ENCODE peak calls at places on chromosomes 1 and 21, in eight cellular contexts. R is colonic mucosa, N is fibroblast of pulmonary artery, B is GM10248, H is kidney epithelial cell, Q is IMR-90, C is hepatocyte, J is fibroblast of lung. Y is an unnamed sample.

GRCh38 chr1:64744492-64745180 is at the start of gene RAVER2:
- DNase-seq in R (peak; percentile 79), N (peak; percentile 63), B (peak; percentile 54), H (no peak), Q (peak; percentile 49), C (peak; percentile 91), J (peak; percentile 77), Y (peak; percentile 73)

GRCh38 chr21:35840197-35840799 is 220.0 kb downstream of the SETD4 start:
- DNase-seq in R (peak; percentile 65), N (peak; percentile 94), B (peak; percentile 37), H (peak; percentile 50), Q (peak; percentile 91), C (peak; percentile 85), J (peak; percentile 80), Y (peak; percentile 87)

GRCh38 chr1:184755226-184756065 is 788 bp upstream of the EDEM3 start:
- DNase-seq in R (peak; percentile 42), N (peak; percentile 47), B (peak; percentile 17), H (peak; percentile 59), Q (no peak), C (no peak), J (peak; percentile 55), Y (peak; percentile 60)

GRCh38 chr1:234624718-234625117 is 14.7 kb upstream of the IRF2BP2 start:
- DNase-seq in R (no peak), N (no peak), B (no peak), H (no peak), Q (no peak), C (no peak), J (peak; percentile 35), Y (no peak)

GRCh38 chr1:20233394-20233793 is 47.1 kb upstream of the PLA2G2C start:
- DNase-seq in R (no peak), N (peak; percentile 39), B (peak; percentile 46), H (no peak), Q (peak; percentile 38), C (no peak), J (peak; percentile 23), Y (peak; percentile 28)

GRCh38 chr1:12669529-12670068 is 25.7 kb downstream of the AADACL4 start:
- DNase-seq in R (no peak), N (no peak), B (no peak), H (no peak), Q (peak; percentile 9), C (no peak), J (no peak), Y (no peak)

GRCh38 chr1:156060937-156061636 is at the start of gene RAB25:
- DNase-seq in R (peak; percentile 92), N (no peak), B (no peak), H (no peak), Q (no peak), C (peak; percentile 92), J (no peak), Y (no peak)

GRCh38 chr1:53575948-53576305 is 116.7 kb downstream of the DMRTB1 start:
- DNase-seq in R (no peak), N (no peak), B (no peak), H (no peak), Q (no peak), C (no peak), J (no peak), Y (no peak)

GRCh38 chr1:214386333-214386732 is 105.4 kb downstream of the SMYD2 start:
- DNase-seq in R (no peak), N (no peak), B (no peak), H (no peak), Q (no peak), C (no peak), J (peak; percentile 52), Y (no peak)

GRCh38 chr1:21496886-21497285 is 12.3 kb upstream of the ALPL start:
- DNase-seq in R (no peak), N (no peak), B (no peak), H (no peak), Q (no peak), C (no peak), J (no peak), Y (no peak)

GRCh38 chr1:232726048-232726779 is 79.0 kb upstream of the MAP10 start:
- DNase-seq in R (no peak), N (no peak), B (no peak), H (peak; percentile 21), Q (peak; percentile 31), C (no peak), J (peak; percentile 92), Y (peak; percentile 69)

GRCh38 chr1:209302777-209303642 is 280.5 kb upstream of the CAMK1G start:
- DNase-seq in R (no peak), N (no peak), B (no peak), H (no peak), Q (no peak), C (no peak), J (no peak), Y (no peak)

GRCh38 chr1:216422821-216423529 is at the start of gene USH2A:
- DNase-seq in R (no peak), N (no peak), B (no peak), H (no peak), Q (no peak), C (peak; percentile 51), J (peak; percentile 4), Y (no peak)

GRCh38 chr1:232150770-232151548 is 479.0 kb downstream of the SIPA1L2 start:
- DNase-seq in R (no peak), N (no peak), B (no peak), H (no peak), Q (no peak), C (no peak), J (no peak), Y (no peak)

GRCh38 chr1:161816201-161816600 is 50.1 kb downstream of the ATF6 start:
- DNase-seq in R (no peak), N (peak; percentile 28), B (no peak), H (no peak), Q (peak; percentile 43), C (no peak), J (peak; percentile 50), Y (peak; percentile 59)

DNA sequence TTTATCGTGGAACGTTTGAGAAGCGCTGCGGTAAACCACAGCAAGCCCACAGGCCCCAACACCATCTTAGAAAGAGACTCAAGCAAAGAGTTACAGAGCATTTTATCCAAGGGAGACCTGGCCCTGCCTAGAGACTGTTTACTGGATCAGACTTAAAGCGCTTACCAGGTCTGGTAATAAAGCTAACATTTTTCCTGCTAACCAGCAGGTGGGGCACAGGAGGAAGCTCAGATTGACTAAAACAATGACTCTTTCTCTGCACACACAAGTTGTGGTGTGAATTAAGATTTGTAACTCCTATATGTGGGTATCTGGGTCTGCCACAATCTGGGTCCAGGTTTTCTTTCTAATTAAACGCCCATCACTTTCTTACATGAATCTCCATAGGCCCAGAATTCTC is 136.5 kb upstream of the ETS2 start:
- DNase-seq in R (peak; percentile 39), N (peak; percentile 60), B (peak; percentile 20), H (no peak), Q (peak; percentile 30), C (peak; percentile 42), J (peak; percentile 36), Y (peak; percentile 41)
- TF ChIP-seq CTCF in R (peak; percentile 24), N (peak; percentile 67), B (peak; percentile 26), H (peak; percentile 61), Q (peak; percentile 34), C (peak; percentile 49), J (peak; percentile 51), Y (peak; percentile 71)

GRCh38 chr1:235779770-235780169 is 86.9 kb downstream of the LYST start:
- DNase-seq in R (no peak), N (no peak), B (no peak), H (no peak), Q (no peak), C (no peak), J (no peak), Y (no peak)

GRCh38 chr1:235784950-235785349 is 81.8 kb downstream of the LYST start:
- DNase-seq in R (no peak), N (no peak), B (no peak), H (no peak), Q (no peak), C (no peak), J (no peak), Y (no peak)

GRCh38 chr1:235781807-235782206 is 84.9 kb downstream of the LYST start:
- DNase-seq in R (no peak), N (peak; percentile 18), B (no peak), H (no peak), Q (peak; percentile 3), C (no peak), J (peak; percentile 2), Y (no peak)

DNA sequence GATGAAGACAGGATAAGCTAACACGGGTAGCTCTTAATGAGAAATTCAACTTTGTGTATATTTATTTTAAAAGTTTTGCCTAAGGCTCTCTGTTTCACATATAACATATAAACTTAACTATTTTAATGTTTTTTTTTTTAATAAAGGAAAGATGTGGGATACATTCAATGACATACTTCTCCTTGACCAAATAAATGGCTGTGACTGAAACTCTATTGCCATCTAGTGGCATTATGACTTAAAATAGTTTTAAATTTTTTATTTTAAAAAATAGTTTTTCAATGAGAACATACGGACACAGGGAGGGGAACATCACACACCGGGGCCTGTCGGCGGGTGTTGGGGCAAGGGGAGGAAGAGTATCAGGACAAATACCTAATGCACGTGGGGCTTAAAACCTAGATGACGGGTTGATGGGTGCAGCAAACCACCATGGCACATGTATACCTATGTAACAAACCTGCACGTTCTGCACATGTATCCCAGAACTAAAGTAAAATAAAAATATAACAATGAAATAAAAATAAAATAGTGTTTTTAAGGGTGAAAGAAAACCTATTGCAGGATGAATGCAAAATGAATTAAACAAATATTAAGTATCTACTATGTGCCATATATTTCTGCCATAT is 83.4 kb downstream of the LYST start:
- DNase-seq in R (no peak), N (peak; percentile 75), B (no peak), H (peak; percentile 2), Q (peak; percentile 73), C (peak; percentile 53), J (peak; percentile 55), Y (peak; percentile 71)
- TF ChIP-seq CTCF in R (peak; percentile 25), N (peak; percentile 44), B (no peak), H (peak; percentile 40), Q (peak; percentile 70), C (peak; percentile 66), J (peak; percentile 40), Y (peak; percentile 33)

GRCh38 chr1:17335821-17336718 is 28.1 kb downstream of the PADI4 start:
- DNase-seq in R (peak; percentile 78), N (peak; percentile 61), B (peak; percentile 62), H (no peak), Q (peak; percentile 41), C (peak; percentile 79), J (peak; percentile 44), Y (peak; percentile 39)

GRCh38 chr1:17339521-17339920 is 31.5 kb downstream of the PADI4 start:
- DNase-seq in R (no peak), N (no peak), B (no peak), H (no peak), Q (no peak), C (no peak), J (no peak), Y (no peak)

GRCh38 chr1:17340358-17340757 is 31.6 kb upstream of the PADI6 start:
- DNase-seq in R (no peak), N (no peak), B (no peak), H (no peak), Q (no peak), C (no peak), J (peak; percentile 31), Y (no peak)

GRCh38 chr1:17342014-17342441 is 30.0 kb upstream of the PADI6 start:
- DNase-seq in R (no peak), N (no peak), B (no peak), H (no peak), Q (no peak), C (no peak), J (no peak), Y (no peak)

GRCh38 chr1:17338706-17339493 is 30.9 kb downstream of the PADI4 start:
- DNase-seq in R (no peak), N (no peak), B (no peak), H (no peak), Q (no peak), C (no peak), J (no peak), Y (no peak)
- TF ChIP-seq CTCF in R (no peak), N (no peak), B (no peak), H (no peak), Q (no peak), C (no peak), J (peak; percentile 18), Y (peak; percentile 12)

GRCh38 chr1:165501351-165501974 is 42.3 kb upstream of the LRRC52 start:
- DNase-seq in R (no peak), N (no peak), B (no peak), H (no peak), Q (no peak), C (no peak), J (no peak), Y (no peak)
- TF ChIP-seq CTCF in R (no peak), N (no peak), B (no peak), H (no peak), Q (no peak), C (no peak), J (no peak), Y (no peak)